ENCODE peak calls at places on chromosomes 4 and X, in eight cellular contexts. Q is nephron progenitor cell, J is foreskin keratinocyte, R is AG04449, F is epithelial cell of proximal tubule, U is PC-9, D is heart left ventricle, M is neural crest cell. I is an unnamed sample.
A peak's percentile ranks its signal among the peaks of the same experiment; 100 is the strongest.

GRCh38 chr4:13733817-13734216 is 106.3 kb upstream of the BOD1L1 start:
- DNase-seq in Q (no peak), J (peak; percentile 27), R (no peak), F (no peak), U (no peak), D (no peak), M (no peak), I (no peak)

GRCh38 chr4:8070751-8071718 is 87.6 kb downstream of the ABLIM2 start:
- DNase-seq in Q (peak; percentile 30), J (no peak), R (no peak), F (no peak), U (no peak), D (no peak), M (no peak), I (no peak)

GRCh38 chr4:8285143-8285975 is 15.8 kb downstream of the HTRA3 start:
- DNase-seq in Q (no peak), J (no peak), R (no peak), F (no peak), U (no peak), D (no peak), M (no peak), I (no peak)

GRCh38 chr4:102344955-102345794 is at the start of gene SLC39A8:
- DNase-seq in Q (peak; percentile 87), J (peak; percentile 53), R (no peak), F (peak; percentile 57), U (peak; percentile 82), D (peak; percentile 85), M (peak; percentile 76), I (peak; percentile 90)

GRCh38 chrX:108090474-108091265 is 672 bp downstream of the PSMD10 start:
- DNase-seq in Q (no peak), J (no peak), R (no peak), F (no peak), U (no peak), D (no peak), M (no peak), I (no peak)

GRCh38 chr4:38605181-38605764 is 58.7 kb upstream of the KLF3 start:
- DNase-seq in Q (no peak), J (no peak), R (no peak), F (no peak), U (no peak), D (no peak), M (no peak), I (peak; percentile 38)

GRCh38 chrX:33330798-33331197 is 119.4 kb upstream of the DMD start:
- DNase-seq in Q (no peak), J (no peak), R (no peak), F (no peak), U (no peak), D (no peak), M (no peak), I (no peak)

GRCh38 chr4:26420903-26421302 is 69.4 kb downstream of the CCKAR start:
- DNase-seq in Q (no peak), J (no peak), R (no peak), F (no peak), U (no peak), D (no peak), M (no peak), I (no peak)

GRCh38 chr4:133130171-133130570 is 18.9 kb upstream of the PCDH10 start:
- DNase-seq in Q (no peak), J (no peak), R (no peak), F (no peak), U (no peak), D (no peak), M (no peak), I (no peak)

GRCh38 chr4:5399790-5400421 is 308.5 kb downstream of the EVC2 start:
- DNase-seq in Q (peak; percentile 55), J (no peak), R (no peak), F (no peak), U (peak; percentile 5), D (no peak), M (peak; percentile 41), I (no peak)

GRCh38 chrX:133448512-133449076 is 33.3 kb upstream of the GPC4 start:
- DNase-seq in Q (no peak), J (peak; percentile 20), R (no peak), F (no peak), U (no peak), D (no peak), M (no peak), I (no peak)

GRCh38 chr4:2009651-2010233 is 968 bp upstream of the NELFA start:
- DNase-seq in Q (peak; percentile 60), J (no peak), R (no peak), F (peak; percentile 59), U (peak; percentile 68), D (peak; percentile 38), M (peak; percentile 64), I (no peak)

GRCh38 chrX:48513670-48514069 is 4.9 kb downstream of the PORCN start:
- DNase-seq in Q (no peak), J (no peak), R (no peak), F (no peak), U (no peak), D (no peak), M (no peak), I (no peak)

GRCh38 chr4:152974732-152975614 is 38.9 kb downstream of the FHDC1 start:
- DNase-seq in Q (no peak), J (no peak), R (no peak), F (no peak), U (no peak), D (no peak), M (no peak), I (peak; percentile 77)

GRCh38 chr4:141240259-141240658 is 19.6 kb downstream of the ZNF330 start:
- DNase-seq in Q (no peak), J (no peak), R (no peak), F (no peak), U (no peak), D (no peak), M (no peak), I (no peak)

GRCh38 chrX:56382278-56382677 is 150.1 kb downstream of the KLF8 start:
- DNase-seq in Q (no peak), J (no peak), R (no peak), F (no peak), U (no peak), D (no peak), M (no peak), I (no peak)

GRCh38 chrX:15963858-15964257 is 109.2 kb upstream of the AP1S2 start:
- DNase-seq in Q (no peak), J (no peak), R (no peak), F (no peak), U (no peak), D (no peak), M (no peak), I (no peak)

GRCh38 chrX:130637591-130637990 is 235.8 kb downstream of the RBMX2 start:
- DNase-seq in Q (no peak), J (no peak), R (peak; percentile 0), F (no peak), U (no peak), D (no peak), M (no peak), I (no peak)

GRCh38 chr4:13659341-13660070 is 32.0 kb upstream of the BOD1L1 start:
- DNase-seq in Q (no peak), J (no peak), R (no peak), F (no peak), U (no peak), D (no peak), M (no peak), I (no peak)

GRCh38 chrX:71178908-71179307 is 34.3 kb downstream of the NLGN3 start:
- DNase-seq in Q (peak; percentile 49), J (no peak), R (no peak), F (no peak), U (peak; percentile 26), D (peak; percentile 30), M (peak; percentile 25), I (no peak)
- TF ChIP-seq CTCF in Q (peak; percentile 53), J (peak; percentile 69), R (peak; percentile 49), F (peak; percentile 62), U (peak; percentile 75), D (peak; percentile 66), M (peak; percentile 72), I (peak; percentile 69)

GRCh38 chr4:3418029-3418762 is 23.6 kb upstream of the HGFAC start:
- DNase-seq in Q (no peak), J (no peak), R (no peak), F (no peak), U (no peak), D (no peak), M (no peak), I (no peak)
- TF ChIP-seq CTCF in Q (no peak), J (peak; percentile 61), R (no peak), F (peak; percentile 36), U (no peak), D (no peak), M (peak; percentile 24), I (no peak)

DNA sequence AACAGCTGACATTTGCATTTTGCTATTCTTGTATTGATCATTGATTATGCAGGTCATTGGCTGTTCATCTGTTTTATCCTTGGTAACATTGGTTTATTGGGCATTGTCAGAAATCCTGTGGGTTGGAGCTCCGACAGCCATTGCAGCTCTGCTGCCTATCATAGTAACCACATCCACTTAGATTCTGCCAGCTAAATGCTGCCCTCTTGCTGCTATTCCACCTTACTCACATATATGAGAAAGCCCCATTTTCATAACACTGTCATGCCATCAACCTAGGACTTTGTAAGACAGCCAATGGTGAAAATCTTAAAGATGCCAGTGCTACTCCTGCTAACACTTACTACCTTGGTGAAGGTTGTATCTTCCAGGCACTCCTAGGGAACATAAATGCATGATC is 187.3 kb upstream of the CXCL13 start:
- DNase-seq in Q (no peak), J (no peak), R (no peak), F (peak; percentile 27), U (no peak), D (no peak), M (no peak), I (no peak)
- TF ChIP-seq CTCF in Q (no peak), J (peak; percentile 59), R (peak; percentile 15), F (peak; percentile 70), U (no peak), D (no peak), M (no peak), I (peak; percentile 16)

GRCh38 chr4:88104902-88105610 is 53.4 kb downstream of the ABCG2 start:
- DNase-seq in Q (no peak), J (peak; percentile 55), R (peak; percentile 34), F (peak; percentile 58), U (no peak), D (no peak), M (no peak), I (no peak)
- TF ChIP-seq CTCF in Q (no peak), J (no peak), R (no peak), F (no peak), U (no peak), D (no peak), M (no peak), I (no peak)

GRCh38 chrX:86845101-86845500 is 672.5 kb upstream of the KLHL4 start:
- DNase-seq in Q (no peak), J (no peak), R (no peak), F (no peak), U (no peak), D (no peak), M (no peak), I (no peak)
- TF ChIP-seq CTCF in Q (no peak), J (no peak), R (no peak), F (no peak), U (no peak), D (no peak), M (no peak), I (no peak)

I was measured in osteocyte.